ENCODE peak calls at places on chromosomes 13 and 19, in six cellular contexts. X is OCI-LY7, W is fibroblast of lung, V is ascending aorta, O is neural progenitor cell, B is tibial artery. M is an unnamed sample. For H3K4me1, the result is how much of the 10 kb centered on the place peaks cover.

GRCh38 chr13:34372581-34372980 is 554.6 kb downstream of the RFC3 start:
- DNase-seq in X (no peak), W (peak), V (no peak), O (no peak), B (no peak), M (no peak)

GRCh38 chr19:12880551-12881171 is 588 bp downstream of the DNASE2 start:
- DNase-seq in X (peak), W (peak), V (no peak), O (peak), B (peak), M (no peak)

GRCh38 chr13:91930687-91931086 is 532.3 kb downstream of the GPC5 start:
- DNase-seq in X (no peak), W (peak), V (no peak), O (no peak), B (no peak), M (no peak)

GRCh38 chr13:48123827-48124226 is 28.9 kb upstream of the MED4 start:
- DNase-seq in X (no peak), W (no peak), V (no peak), O (no peak), B (no peak), M (no peak)

GRCh38 chr19:6765738-6766356 is 1.4 kb downstream of the SH2D3A start:
- DNase-seq in X (peak), W (no peak), V (no peak), O (no peak), B (no peak), M (no peak)

GRCh38 chr13:112042496-112042895 is 24.5 kb upstream of the SOX1 start:
- DNase-seq in X (no peak), W (no peak), V (no peak), O (no peak), B (no peak), M (no peak)

GRCh38 chr19:3963458-3964255 is 7.2 kb downstream of the DAPK3 start:
- DNase-seq in X (no peak), W (no peak), V (no peak), O (peak), B (no peak), M (no peak)

GRCh38 chr19:2242811-2243210 is 6.2 kb downstream of the SF3A2 start:
- DNase-seq in X (no peak), W (no peak), V (no peak), O (no peak), B (no peak), M (no peak)

GRCh38 chr13:83325454-83325853 is 556.8 kb downstream of the SLITRK1 start:
- DNase-seq in X (no peak), W (peak), V (no peak), O (no peak), B (no peak), M (no peak)

GRCh38 chr13:47019977-47020376 is 123.1 kb upstream of the HTR2A start:
- DNase-seq in X (no peak), W (no peak), V (no peak), O (peak), B (no peak), M (no peak)

GRCh38 chr13:44732503-44733098 is 156.5 kb upstream of the TSC22D1 start:
- DNase-seq in X (no peak), W (no peak), V (no peak), O (no peak), B (no peak), M (no peak)

GRCh38 chr13:75704942-75705320 is 68.8 kb downstream of the LMO7 start:
- DNase-seq in X (no peak), W (no peak), V (no peak), O (no peak), B (no peak), M (no peak)

GRCh38 chr13:46682015-46682414 is 114.9 kb downstream of the ESD start:
- DNase-seq in X (no peak), W (no peak), V (no peak), O (no peak), B (no peak), M (no peak)

GRCh38 chr13:112752711-112753541 is 63.1 kb downstream of the ATP11A start:
- DNase-seq in X (no peak), W (peak), V (no peak), O (no peak), B (no peak), M (no peak)

GRCh38 chr13:91406619-91407018 is 8.2 kb downstream of the GPC5 start:
- DNase-seq in X (peak), W (peak), V (no peak), O (peak), B (no peak), M (no peak)

GRCh38 chr19:47376589-47377144 is 27.6 kb downstream of the DHX34 start:
- DNase-seq in X (no peak), W (no peak), V (no peak), O (no peak), B (no peak), M (no peak)

GRCh38 chr19:33201473-33201872 is 7.3 kb downstream of the LRP3 start:
- DNase-seq in X (no peak), W (no peak), V (no peak), O (no peak), B (no peak), M (no peak)

GRCh38 chr19:50239916-50240585 is 36.6 kb downstream of the MYH14 start:
- DNase-seq in X (no peak), W (no peak), V (no peak), O (no peak), B (no peak), M (no peak)

GRCh38 chr19:45587873-45588272 is 3.3 kb upstream of the OPA3 start:
- DNase-seq in X (no peak), W (no peak), V (no peak), O (no peak), B (no peak), M (no peak)

GRCh38 chr13:73767191-73767741 is 366.9 kb downstream of the KLF12 start:
- DNase-seq in X (peak), W (peak), V (no peak), O (peak), B (no peak), M (no peak)

GRCh38 chr13:31009166-31009565 is 76.7 kb downstream of the TEX26 start:
- DNase-seq in X (no peak), W (peak), V (no peak), O (no peak), B (no peak), M (no peak)

GRCh38 chr19:33064117-33064777 is 441 bp downstream of the RHPN2 start:
- DNase-seq in X (peak), W (peak), V (no peak), O (no peak), B (no peak), M (no peak)

GRCh38 chr13:113820813-113821651 is 42.8 kb downstream of the GAS6 start:
- DNase-seq in X (no peak), W (peak), V (peak), O (no peak), B (peak), M (no peak)

GRCh38 chr13:30305456-30305855 is 1.9 kb downstream of the KATNAL1 start:
- DNase-seq in X (peak), W (no peak), V (no peak), O (no peak), B (no peak), M (no peak)

GRCh38 chr13:25085125-25085742 is 10.7 kb upstream of the PABPC3 start:
- DNase-seq in X (peak), W (peak), V (no peak), O (peak), B (no peak), M (no peak)

GRCh38 chr19:17095141-17095919 is 19.8 kb downstream of the MYO9B start:
- DNase-seq in X (no peak), W (peak), V (peak), O (no peak), B (peak), M (peak)

GRCh38 chr13:22926176-22927007 is 254.4 kb upstream of the SGCG start:
- DNase-seq in X (no peak), W (peak), V (no peak), O (peak), B (peak), M (no peak)

GRCh38 chr19:38551450-38551813 is 66.3 kb downstream of the MAP4K1 start:
- DNase-seq in X (no peak), W (no peak), V (no peak), O (no peak), B (no peak), M (no peak)

GRCh38 chr13:106612688-106613087 is 44.8 kb upstream of the ARGLU1 start:
- DNase-seq in X (no peak), W (no peak), V (no peak), O (no peak), B (peak), M (no peak)

GRCh38 chr19:7450243-7451223 is 38.3 kb downstream of the PEX11G start:
- DNase-seq in X (peak), W (peak), V (no peak), O (peak), B (no peak), M (no peak)

GRCh38 chr13:87035538-87035937 is 635.6 kb upstream of the SLITRK5 start:
- DNase-seq in X (no peak), W (no peak), V (no peak), O (no peak), B (no peak), M (no peak)

GRCh38 chr19:58150328-58150921 is at the start of gene ZNF329:
- DNase-seq in X (peak), W (peak), V (peak), O (peak), B (peak), M (peak)
- TF ChIP-seq CTCF in X (no peak), W (no peak), V (no peak), O (no peak), B (peak), M (peak)

DNA sequence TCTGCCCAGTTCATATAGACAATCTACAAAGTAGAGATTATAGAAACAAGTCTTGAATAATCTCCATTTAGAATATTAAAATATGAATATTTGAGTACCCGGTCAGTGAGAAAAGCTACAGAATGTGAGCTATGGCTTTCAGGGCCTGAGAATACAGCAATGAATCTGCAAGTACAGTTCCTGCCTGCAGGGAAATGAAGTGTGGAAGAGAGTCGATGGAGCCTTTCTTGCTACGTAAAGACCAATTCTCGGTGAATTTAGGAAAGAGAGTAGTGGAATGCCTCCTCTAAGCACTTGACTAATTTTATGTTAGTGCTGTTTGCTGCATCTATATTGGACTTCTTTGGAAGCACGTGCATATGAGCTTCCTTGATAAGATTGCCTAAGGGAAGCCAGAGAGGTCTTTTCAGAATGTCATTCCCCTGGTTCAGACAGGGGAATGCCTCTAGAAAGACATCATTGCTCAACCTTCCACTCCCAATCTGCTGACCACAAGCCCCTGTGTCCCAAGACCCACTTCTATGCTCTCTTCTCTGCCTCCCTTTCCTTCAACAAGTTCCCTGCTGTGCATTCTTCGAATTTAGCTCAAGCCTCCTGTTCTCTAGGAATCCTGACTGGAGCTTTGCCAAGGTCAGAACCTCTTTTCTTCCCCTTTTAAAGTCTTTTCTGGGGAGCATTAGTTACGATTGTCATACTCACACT is 41.9 kb downstream of the GPC6 start:
- DNase-seq in X (no peak), W (no peak), V (no peak), O (no peak), B (no peak), M (no peak)
- H3K4me1 ChIP-seq in X (under half), W (under half), V (under half), O (under half), B (under half), M (under half)

GRCh38 chr19:53394522-53394973 is 401 bp upstream of the ZNF765 start:
- DNase-seq in X (no peak), W (peak), V (peak), O (peak), B (peak), M (peak)
- H3K4me3 ChIP-seq in X (peak), W (peak), V (peak), O (peak), B (peak), M (peak)

GRCh38 chr19:48500830-48501445 is 10.7 kb downstream of the LMTK3 start:
- DNase-seq in X (no peak), W (no peak), V (no peak), O (no peak), B (no peak), M (no peak)
- TF ChIP-seq CTCF in X (no peak), W (no peak), V (no peak), O (no peak), B (no peak), M (no peak)

GRCh38 chr19:29672319-29672932 is 7.2 kb downstream of the PLEKHF1 start:
- DNase-seq in X (no peak), W (no peak), V (no peak), O (no peak), B (no peak), M (no peak)
- H3K4me1 ChIP-seq in X (under half), W (under half), V (under half), O (under half), B (under half), M (half or more)

DNA sequence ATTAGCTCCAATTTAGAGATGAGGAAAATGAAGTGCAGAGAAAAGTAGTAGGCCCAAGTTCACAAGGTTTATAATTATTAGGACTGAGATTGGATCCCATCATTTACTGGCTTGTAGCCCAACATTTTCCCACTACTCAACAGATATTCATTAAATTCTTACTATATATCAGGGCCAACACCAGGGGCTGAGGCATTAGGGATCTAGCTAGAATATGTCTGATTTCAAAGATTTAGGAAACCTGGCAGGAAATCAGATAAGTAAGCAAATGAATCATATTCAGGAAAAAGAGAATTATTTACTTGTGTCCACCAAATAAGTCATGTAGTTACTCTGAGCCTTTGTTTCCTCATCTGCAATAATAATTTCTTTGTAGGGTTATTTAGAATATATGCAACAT is 94.3 kb downstream of the OXGR1 start:
- DNase-seq in X (no peak), W (no peak), V (no peak), O (no peak), B (no peak), M (no peak)
- H3K4me3 ChIP-seq in X (no peak), W (no peak), V (no peak), O (no peak), B (no peak), M (no peak)

GRCh38 chr13:96178759-96179158 is 88.9 kb downstream of the HS6ST3 start:
- DNase-seq in X (no peak), W (no peak), V (no peak), O (no peak), B (no peak), M (no peak)

GRCh38 chr13:96179309-96179708 is 89.4 kb downstream of the HS6ST3 start:
- DNase-seq in X (no peak), W (no peak), V (no peak), O (no peak), B (no peak), M (no peak)

DNA sequence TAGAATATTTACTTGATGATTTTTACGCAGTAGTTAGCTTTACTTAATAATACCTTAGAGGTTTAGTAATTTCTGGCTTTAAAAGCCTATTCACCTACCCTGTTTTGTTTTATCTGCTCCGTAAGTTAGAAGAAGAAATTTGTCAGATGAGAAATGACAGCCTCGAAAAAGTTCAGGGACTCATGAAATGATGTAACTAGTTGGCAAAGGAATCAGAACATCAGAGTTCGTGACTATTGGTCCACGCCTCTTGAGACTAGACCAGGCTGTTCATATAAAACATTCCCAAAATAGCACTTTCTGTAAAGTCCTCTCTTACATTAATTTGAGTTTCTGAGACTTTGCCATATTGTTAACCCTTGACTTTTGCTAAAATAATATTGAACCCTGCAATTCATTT is 92.0 kb downstream of the HS6ST3 start:
- DNase-seq in X (no peak), W (no peak), V (no peak), O (no peak), B (no peak), M (no peak)
- TF ChIP-seq CTCF in X (no peak), W (no peak), V (no peak), O (no peak), B (no peak), M (no peak)

GRCh38 chr19:14003279-14004051 is 2.7 kb downstream of the RFX1 start:
- DNase-seq in X (peak), W (no peak), V (no peak), O (no peak), B (no peak), M (no peak)
- H3K4me1 ChIP-seq in X (half or more), W (under half), V (under half), O (under half), B (under half), M (under half)

GRCh38 chr19:1072371-1073015 is 5.5 kb downstream of the ARHGAP45 start:
- DNase-seq in X (no peak), W (no peak), V (no peak), O (no peak), B (no peak), M (no peak)

GRCh38 chr19:1074512-1075283 is 7.7 kb downstream of the ARHGAP45 start:
- DNase-seq in X (peak), W (no peak), V (no peak), O (no peak), B (peak), M (no peak)

GRCh38 chr19:1073063-1073955 is 6.3 kb downstream of the ARHGAP45 start:
- DNase-seq in X (no peak), W (no peak), V (no peak), O (no peak), B (no peak), M (no peak)

GRCh38 chr19:1076046-1076386 is 9.0 kb downstream of the ARHGAP45 start:
- DNase-seq in X (no peak), W (no peak), V (no peak), O (no peak), B (no peak), M (no peak)

GRCh38 chr19:1073956-1074511 is 7.1 kb downstream of the ARHGAP45 start:
- DNase-seq in X (no peak), W (no peak), V (no peak), O (no peak), B (no peak), M (no peak)
- H3K4me3 ChIP-seq in X (peak), W (no peak), V (no peak), O (no peak), B (no peak), M (no peak)